ENCODE peak calls at places on chromosomes 2 and 18, in five cellular contexts. One of them, this sample, is unnamed.
A peak's percentile ranks its signal among the peaks of the same experiment; 100 is the strongest.

GRCh38 chr18:50700245-50701165 is 119.3 kb downstream of the MRO start:
- DNase-seq in H9: no peak
- DNase-seq in PC-9: no peak
- DNase-seq in OCI-LY7: no peak
- DNase-seq in mesenchymal stem cell: no peak
- DNase-seq in this sample: no peak

GRCh38 chr2:238122287-238123217 is 15.9 kb upstream of the KLHL30 start:
- DNase-seq in H9: no peak
- DNase-seq in PC-9: no peak
- DNase-seq in OCI-LY7: no peak
- DNase-seq in mesenchymal stem cell: no peak
- DNase-seq in this sample: no peak

GRCh38 chr2:48715042-48715899 is 40.3 kb downstream of the LHCGR start:
- DNase-seq in H9: no peak
- DNase-seq in PC-9: peak; percentile 74
- DNase-seq in OCI-LY7: no peak
- DNase-seq in mesenchymal stem cell: no peak
- DNase-seq in this sample: peak; percentile 50

GRCh38 chr2:25298776-25299431 is 42.8 kb downstream of the DNMT3A start:
- DNase-seq in H9: no peak
- DNase-seq in PC-9: no peak
- DNase-seq in OCI-LY7: no peak
- DNase-seq in mesenchymal stem cell: no peak
- DNase-seq in this sample: no peak

GRCh38 chr2:135839713-135840112 is 2.7 kb upstream of the LCT start:
- DNase-seq in H9: no peak
- DNase-seq in PC-9: no peak
- DNase-seq in OCI-LY7: no peak
- DNase-seq in mesenchymal stem cell: peak; percentile 30
- DNase-seq in this sample: no peak

GRCh38 chr2:54079331-54079730 is 36.1 kb upstream of the ACYP2 start:
- DNase-seq in H9: no peak
- DNase-seq in PC-9: no peak
- DNase-seq in OCI-LY7: no peak
- DNase-seq in mesenchymal stem cell: no peak
- DNase-seq in this sample: no peak

GRCh38 chr2:55490554-55490953 is 29.0 kb upstream of the CFAP36 start:
- DNase-seq in H9: peak; percentile 61
- DNase-seq in PC-9: no peak
- DNase-seq in OCI-LY7: no peak
- DNase-seq in mesenchymal stem cell: peak; percentile 63
- DNase-seq in this sample: peak; percentile 28

GRCh38 chr2:16175247-16175825 is 235.0 kb downstream of the MYCN start:
- DNase-seq in H9: no peak
- DNase-seq in PC-9: no peak
- DNase-seq in OCI-LY7: no peak
- DNase-seq in mesenchymal stem cell: no peak
- DNase-seq in this sample: no peak

GRCh38 chr2:64522843-64523428 is 1.2 kb upstream of the AFTPH start:
- DNase-seq in H9: no peak
- DNase-seq in PC-9: peak; percentile 57
- DNase-seq in OCI-LY7: peak; percentile 89
- DNase-seq in mesenchymal stem cell: peak; percentile 84
- DNase-seq in this sample: peak; percentile 87

DNA sequence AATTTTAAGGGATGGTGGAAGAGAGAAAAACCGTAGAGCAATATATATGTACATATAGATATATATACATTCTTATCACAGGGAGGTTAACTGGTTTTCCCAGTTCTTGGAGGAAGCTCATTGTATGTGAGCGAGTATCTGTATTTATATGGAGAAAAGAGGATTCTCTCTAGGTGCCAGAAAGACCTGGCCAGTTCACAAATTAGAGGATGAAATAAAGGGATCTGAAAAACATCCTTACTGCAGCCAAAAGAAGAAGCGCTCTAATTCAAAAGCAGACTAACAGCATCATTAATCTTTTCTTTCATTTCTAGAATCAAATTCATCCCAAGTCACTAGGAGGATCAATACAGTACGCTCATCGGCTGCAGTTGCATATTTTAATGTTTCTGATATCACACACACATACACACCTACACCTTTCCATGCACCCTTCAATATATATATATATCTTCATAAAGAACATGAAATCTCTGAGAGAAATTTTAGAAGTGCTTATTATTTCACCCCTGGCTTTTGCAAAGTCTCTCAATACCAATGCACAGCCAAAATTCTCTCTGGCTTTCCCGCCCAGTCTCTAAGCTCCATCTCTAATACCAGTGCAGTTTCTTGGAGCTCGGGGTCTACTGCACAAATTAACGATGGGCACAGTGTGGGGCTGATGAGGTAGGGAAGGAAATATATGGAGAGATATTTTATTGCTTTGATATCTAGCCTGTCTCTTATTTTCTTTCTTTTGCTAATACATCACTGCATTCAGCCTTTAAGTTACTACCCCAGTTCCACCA is 734 bp downstream of the NRXN1 start:
- DNase-seq in H9: no peak
- DNase-seq in PC-9: no peak
- DNase-seq in OCI-LY7: no peak
- DNase-seq in mesenchymal stem cell: no peak
- DNase-seq in this sample: no peak
- H2AFZ ChIP-seq in H9: no peak overlapping the region
- H2AFZ ChIP-seq in PC-9: no peak overlapping the region
- H2AFZ ChIP-seq in OCI-LY7: no peak overlapping the region
- H2AFZ ChIP-seq in mesenchymal stem cell: no peak overlapping the region
- H2AFZ ChIP-seq in this sample: no peak overlapping the region

GRCh38 chr2:219488844-219489194 is 9.9 kb upstream of the GMPPA start:
- DNase-seq in H9: no peak
- DNase-seq in PC-9: no peak
- DNase-seq in OCI-LY7: no peak
- DNase-seq in mesenchymal stem cell: no peak
- DNase-seq in this sample: no peak

GRCh38 chr2:219489315-219489714 is 9.4 kb upstream of the GMPPA start:
- DNase-seq in H9: no peak
- DNase-seq in PC-9: no peak
- DNase-seq in OCI-LY7: no peak
- DNase-seq in mesenchymal stem cell: no peak
- DNase-seq in this sample: no peak

GRCh38 chr2:219486424-219486959 is 12.2 kb upstream of the GMPPA start:
- DNase-seq in H9: peak; percentile 83
- DNase-seq in PC-9: no peak
- DNase-seq in OCI-LY7: no peak
- DNase-seq in mesenchymal stem cell: no peak
- DNase-seq in this sample: no peak

GRCh38 chr2:219490186-219490585 is 8.5 kb upstream of the GMPPA start:
- DNase-seq in H9: no peak
- DNase-seq in PC-9: no peak
- DNase-seq in OCI-LY7: no peak
- DNase-seq in mesenchymal stem cell: no peak
- DNase-seq in this sample: no peak

GRCh38 chr2:219488149-219488843 is 10.4 kb upstream of the GMPPA start:
- DNase-seq in H9: no peak
- DNase-seq in PC-9: no peak
- DNase-seq in OCI-LY7: no peak
- DNase-seq in mesenchymal stem cell: no peak
- DNase-seq in this sample: no peak
- H2AFZ ChIP-seq in H9: no peak overlapping the region
- H2AFZ ChIP-seq in PC-9: no peak overlapping the region
- H2AFZ ChIP-seq in OCI-LY7: no peak overlapping the region
- H2AFZ ChIP-seq in mesenchymal stem cell: no peak overlapping the region
- H2AFZ ChIP-seq in this sample: no peak overlapping the region

GRCh38 chr2:190879474-190880373 is 897 bp upstream of the GLS start:
- DNase-seq in H9: no peak
- DNase-seq in PC-9: no peak
- DNase-seq in OCI-LY7: peak; percentile 8
- DNase-seq in mesenchymal stem cell: no peak
- DNase-seq in this sample: no peak

GRCh38 chr2:190876641-190877040 is 4.0 kb upstream of the GLS start:
- DNase-seq in H9: no peak
- DNase-seq in PC-9: no peak
- DNase-seq in OCI-LY7: no peak
- DNase-seq in mesenchymal stem cell: no peak
- DNase-seq in this sample: no peak

GRCh38 chr2:190871539-190871938 is 9.1 kb upstream of the GLS start:
- DNase-seq in H9: no peak
- DNase-seq in PC-9: no peak
- DNase-seq in OCI-LY7: no peak
- DNase-seq in mesenchymal stem cell: no peak
- DNase-seq in this sample: no peak

GRCh38 chr2:190880374-190881073 is at the start of gene GLS:
- DNase-seq in H9: peak; percentile 97
- DNase-seq in PC-9: peak; percentile 89
- DNase-seq in OCI-LY7: peak; percentile 96
- DNase-seq in mesenchymal stem cell: peak; percentile 98
- DNase-seq in this sample: peak; percentile 97

GRCh38 chr2:190875881-190876280 is 4.7 kb upstream of the GLS start:
- DNase-seq in H9: no peak
- DNase-seq in PC-9: no peak
- DNase-seq in OCI-LY7: no peak
- DNase-seq in mesenchymal stem cell: no peak
- DNase-seq in this sample: no peak
- H2AFZ ChIP-seq in H9: no peak overlapping the region
- H2AFZ ChIP-seq in PC-9: no peak overlapping the region
- H2AFZ ChIP-seq in OCI-LY7: no peak overlapping the region
- H2AFZ ChIP-seq in mesenchymal stem cell: no peak overlapping the region
- H2AFZ ChIP-seq in this sample: no peak overlapping the region

GRCh38 chr2:162312853-162313252 is 5.6 kb downstream of the IFIH1 start:
- DNase-seq in H9: no peak
- DNase-seq in PC-9: no peak
- DNase-seq in OCI-LY7: no peak
- DNase-seq in mesenchymal stem cell: no peak
- DNase-seq in this sample: no peak

GRCh38 chr2:162317910-162318279 is 589 bp downstream of the IFIH1 start:
- DNase-seq in H9: peak; percentile 57
- DNase-seq in PC-9: peak; percentile 27
- DNase-seq in OCI-LY7: peak; percentile 45
- DNase-seq in mesenchymal stem cell: peak; percentile 31
- DNase-seq in this sample: peak; percentile 47

GRCh38 chr2:162316590-162316989 is 1.9 kb downstream of the IFIH1 start:
- DNase-seq in H9: no peak
- DNase-seq in PC-9: no peak
- DNase-seq in OCI-LY7: no peak
- DNase-seq in mesenchymal stem cell: no peak
- DNase-seq in this sample: no peak

GRCh38 chr2:162318280-162319222 is at the start of gene IFIH1:
- DNase-seq in H9: peak; percentile 73
- DNase-seq in PC-9: peak; percentile 68
- DNase-seq in OCI-LY7: peak; percentile 84
- DNase-seq in mesenchymal stem cell: peak; percentile 97
- DNase-seq in this sample: peak; percentile 89

DNA sequence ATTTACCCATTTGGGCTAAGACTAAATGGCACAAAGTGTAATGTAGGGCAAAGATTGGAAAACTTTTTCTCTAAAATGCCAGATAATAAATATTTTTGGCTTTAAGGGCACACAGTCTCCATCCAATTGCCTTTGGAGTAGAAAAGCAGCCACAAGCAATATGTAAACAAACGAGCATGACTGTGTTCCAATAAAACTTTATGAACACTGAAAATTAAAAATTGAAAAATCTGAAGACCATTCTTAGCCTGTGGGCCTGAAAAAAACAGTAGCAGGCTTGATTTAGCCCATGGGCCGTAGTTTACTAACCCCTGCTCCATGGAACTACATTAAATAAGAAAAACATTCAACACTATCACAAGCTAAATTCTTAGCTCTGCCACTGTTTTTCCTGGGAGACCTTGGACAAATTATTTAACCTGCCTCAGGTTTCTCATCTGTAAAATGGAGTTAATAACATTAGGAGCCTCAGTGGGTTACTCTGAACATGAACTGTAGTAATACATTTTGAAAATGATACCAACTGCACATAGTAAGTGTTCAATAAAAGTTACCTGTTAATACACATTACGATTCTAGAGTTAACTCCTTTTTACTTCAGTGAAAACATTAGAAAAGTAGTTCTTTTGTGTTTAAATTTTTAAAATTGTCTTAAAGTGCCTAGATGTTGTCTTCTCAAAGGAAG is 1.3 kb downstream of the IFIH1 start:
- DNase-seq in H9: no peak
- DNase-seq in PC-9: no peak
- DNase-seq in OCI-LY7: peak; percentile 30
- DNase-seq in mesenchymal stem cell: no peak
- DNase-seq in this sample: no peak
- H2AFZ ChIP-seq in H9: no peak overlapping the region
- H2AFZ ChIP-seq in PC-9: peak overlapping the region; percentile 94
- H2AFZ ChIP-seq in OCI-LY7: peak overlapping the region; percentile 87
- H2AFZ ChIP-seq in mesenchymal stem cell: no peak overlapping the region
- H2AFZ ChIP-seq in this sample: peak overlapping the region; percentile 100

GRCh38 chr2:204535356-204535755 is 9.9 kb upstream of the PARD3B start:
- DNase-seq in H9: no peak
- DNase-seq in PC-9: no peak
- DNase-seq in OCI-LY7: no peak
- DNase-seq in mesenchymal stem cell: no peak
- DNase-seq in this sample: no peak

GRCh38 chr2:204539010-204539385 is 6.3 kb upstream of the PARD3B start:
- DNase-seq in H9: no peak
- DNase-seq in PC-9: no peak
- DNase-seq in OCI-LY7: no peak
- DNase-seq in mesenchymal stem cell: no peak
- DNase-seq in this sample: no peak

GRCh38 chr2:204535764-204536163 is 9.5 kb upstream of the PARD3B start:
- DNase-seq in H9: no peak
- DNase-seq in PC-9: no peak
- DNase-seq in OCI-LY7: no peak
- DNase-seq in mesenchymal stem cell: no peak
- DNase-seq in this sample: no peak

GRCh38 chr2:204541637-204542036 is 3.6 kb upstream of the PARD3B start:
- DNase-seq in H9: no peak
- DNase-seq in PC-9: no peak
- DNase-seq in OCI-LY7: no peak
- DNase-seq in mesenchymal stem cell: no peak
- DNase-seq in this sample: no peak

GRCh38 chr2:204538179-204539009 is 6.9 kb upstream of the PARD3B start:
- DNase-seq in H9: peak; percentile 54
- DNase-seq in PC-9: no peak
- DNase-seq in OCI-LY7: no peak
- DNase-seq in mesenchymal stem cell: peak; percentile 71
- DNase-seq in this sample: peak; percentile 28
- H2AFZ ChIP-seq in H9: peak overlapping the region; percentile 86
- H2AFZ ChIP-seq in PC-9: no peak overlapping the region
- H2AFZ ChIP-seq in OCI-LY7: no peak overlapping the region
- H2AFZ ChIP-seq in mesenchymal stem cell: peak overlapping the region; percentile 73
- H2AFZ ChIP-seq in this sample: no peak overlapping the region

DNA sequence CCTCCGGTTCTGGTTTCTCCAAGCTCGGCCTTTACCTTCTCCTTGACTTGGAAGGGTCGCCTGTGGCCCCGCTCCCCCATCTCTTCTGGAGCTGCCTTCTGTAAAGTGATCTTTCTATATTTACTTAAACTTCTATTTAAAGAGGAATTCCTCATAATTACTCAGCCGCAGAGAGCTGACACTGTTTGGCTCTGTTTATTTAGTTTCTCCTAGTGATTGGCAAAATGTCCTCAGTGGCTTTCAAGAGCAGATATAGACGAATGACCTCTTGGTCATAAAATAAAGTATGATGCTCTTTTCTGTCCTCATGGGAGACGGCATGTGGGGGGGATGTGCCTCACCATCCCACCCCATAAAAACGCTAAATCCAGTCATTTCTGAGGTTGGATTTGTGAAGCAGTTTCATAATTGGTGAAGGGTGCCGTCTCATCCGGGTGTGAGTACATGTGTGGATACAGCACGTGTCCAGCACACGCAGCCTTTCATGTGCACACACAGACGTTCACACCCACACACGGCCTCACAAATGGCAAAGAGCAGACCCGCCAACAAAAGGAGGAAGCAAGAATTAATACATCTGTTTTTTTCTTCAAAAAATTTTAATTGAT is 43.4 kb upstream of the SMAD7 start:
- DNase-seq in H9: no peak
- DNase-seq in PC-9: no peak
- DNase-seq in OCI-LY7: no peak
- DNase-seq in mesenchymal stem cell: peak; percentile 97
- DNase-seq in this sample: peak; percentile 49
- H2AFZ ChIP-seq in H9: no peak overlapping the region
- H2AFZ ChIP-seq in PC-9: no peak overlapping the region
- H2AFZ ChIP-seq in OCI-LY7: no peak overlapping the region
- H2AFZ ChIP-seq in mesenchymal stem cell: no peak overlapping the region
- H2AFZ ChIP-seq in this sample: no peak overlapping the region